ENCODE peak calls at places on chromosomes 11 and 22, in nine cellular contexts. One of them, this sample, is unnamed.

GRCh38 chr11:15655552-15655951 is 540.8 kb downstream of the INSC start:
- DNase-seq in HCT116: no peak
- DNase-seq in stomach: no peak
- DNase-seq in sigmoid colon: no peak
- DNase-seq in GM12892: no peak
- DNase-seq in HL-60: no peak
- DNase-seq in spleen: no peak
- DNase-seq in SK-N-SH: no peak
- DNase-seq in breast epithelium: no peak
- DNase-seq in this sample: no peak

GRCh38 chr22:36192601-36193000 is 9.0 kb downstream of the APOL4 start:
- DNase-seq in stomach: no peak
- DNase-seq in SK-N-SH: no peak
- DNase-seq in HL-60: no peak
- DNase-seq in GM12892: no peak
- DNase-seq in sigmoid colon: no peak
- DNase-seq in spleen: no peak
- DNase-seq in breast epithelium: no peak
- DNase-seq in HCT116: no peak
- DNase-seq in this sample: no peak

GRCh38 chr11:63951779-63952536 is 13.2 kb downstream of the NAA40 start:
- DNase-seq in SK-N-SH: no peak
- DNase-seq in sigmoid colon: no peak
- DNase-seq in breast epithelium: peak; percentile 60
- DNase-seq in HL-60: no peak
- DNase-seq in GM12892: no peak
- DNase-seq in stomach: no peak
- DNase-seq in HCT116: no peak
- DNase-seq in spleen: no peak
- DNase-seq in this sample: no peak

GRCh38 chr11:83051760-83052671 is 19.7 kb downstream of the RAB30 start:
- DNase-seq in GM12892: no peak
- DNase-seq in SK-N-SH: no peak
- DNase-seq in spleen: no peak
- DNase-seq in HL-60: no peak
- DNase-seq in stomach: no peak
- DNase-seq in sigmoid colon: peak; percentile 84
- DNase-seq in HCT116: no peak
- DNase-seq in breast epithelium: no peak
- DNase-seq in this sample: no peak

GRCh38 chr11:121656333-121657090 is 203.7 kb upstream of the SORL1-AS1 start:
- DNase-seq in spleen: no peak
- DNase-seq in HCT116: no peak
- DNase-seq in stomach: no peak
- DNase-seq in GM12892: no peak
- DNase-seq in breast epithelium: no peak
- DNase-seq in HL-60: no peak
- DNase-seq in SK-N-SH: no peak
- DNase-seq in sigmoid colon: peak; percentile 75
- DNase-seq in this sample: peak; percentile 25

GRCh38 chr11:2897048-2897447 is 11.5 kb upstream of the CDKN1C start:
- DNase-seq in GM12892: no peak
- DNase-seq in SK-N-SH: no peak
- DNase-seq in HCT116: no peak
- DNase-seq in HL-60: no peak
- DNase-seq in spleen: no peak
- DNase-seq in stomach: no peak
- DNase-seq in breast epithelium: no peak
- DNase-seq in sigmoid colon: no peak
- DNase-seq in this sample: no peak

GRCh38 chr11:125167954-125168821 is 3.6 kb downstream of the PKNOX2 start:
- DNase-seq in breast epithelium: no peak
- DNase-seq in GM12892: no peak
- DNase-seq in stomach: peak; percentile 38
- DNase-seq in HL-60: no peak
- DNase-seq in sigmoid colon: no peak
- DNase-seq in SK-N-SH: no peak
- DNase-seq in spleen: no peak
- DNase-seq in HCT116: no peak
- DNase-seq in this sample: peak; percentile 37

GRCh38 chr22:42644422-42645340 is 4.3 kb upstream of the ATP5MGL start:
- DNase-seq in GM12892: no peak
- DNase-seq in stomach: peak; percentile 52
- DNase-seq in spleen: no peak
- DNase-seq in SK-N-SH: no peak
- DNase-seq in breast epithelium: peak; percentile 42
- DNase-seq in sigmoid colon: peak; percentile 87
- DNase-seq in HCT116: no peak
- DNase-seq in HL-60: no peak
- DNase-seq in this sample: no peak

GRCh38 chr11:72784662-72785061 is 9.2 kb downstream of the STARD10 start:
- DNase-seq in HCT116: no peak
- DNase-seq in stomach: no peak
- DNase-seq in spleen: no peak
- DNase-seq in GM12892: no peak
- DNase-seq in SK-N-SH: no peak
- DNase-seq in breast epithelium: no peak
- DNase-seq in sigmoid colon: no peak
- DNase-seq in HL-60: no peak
- DNase-seq in this sample: no peak

GRCh38 chr11:22703040-22703439 is 36.6 kb downstream of the GAS2 start:
- DNase-seq in GM12892: no peak
- DNase-seq in breast epithelium: no peak
- DNase-seq in stomach: no peak
- DNase-seq in spleen: no peak
- DNase-seq in HCT116: peak; percentile 28
- DNase-seq in SK-N-SH: no peak
- DNase-seq in HL-60: no peak
- DNase-seq in sigmoid colon: no peak
- DNase-seq in this sample: peak; percentile 33

GRCh38 chr22:45680932-45681700 is 9.5 kb downstream of the ATXN10 start:
- DNase-seq in SK-N-SH: no peak
- DNase-seq in HL-60: no peak
- DNase-seq in spleen: no peak
- DNase-seq in stomach: no peak
- DNase-seq in sigmoid colon: no peak
- DNase-seq in GM12892: no peak
- DNase-seq in HCT116: no peak
- DNase-seq in breast epithelium: no peak
- DNase-seq in this sample: no peak

GRCh38 chr22:36319595-36320497 is 66.9 kb downstream of the APOL1 start:
- DNase-seq in GM12892: no peak
- DNase-seq in SK-N-SH: no peak
- DNase-seq in sigmoid colon: no peak
- DNase-seq in HL-60: no peak
- DNase-seq in breast epithelium: no peak
- DNase-seq in spleen: peak; percentile 80
- DNase-seq in HCT116: no peak
- DNase-seq in stomach: no peak
- DNase-seq in this sample: no peak

GRCh38 chr22:45460288-45461109 is 42.2 kb upstream of the FBLN1 start:
- DNase-seq in stomach: no peak
- DNase-seq in GM12892: no peak
- DNase-seq in HCT116: no peak
- DNase-seq in breast epithelium: no peak
- DNase-seq in HL-60: no peak
- DNase-seq in SK-N-SH: peak; percentile 60
- DNase-seq in spleen: no peak
- DNase-seq in sigmoid colon: peak; percentile 91
- DNase-seq in this sample: no peak

GRCh38 chr22:48477031-48477721 is 1350.5 kb downstream of the BRD1 start:
- DNase-seq in breast epithelium: no peak
- DNase-seq in spleen: peak; percentile 68
- DNase-seq in sigmoid colon: no peak
- DNase-seq in stomach: peak; percentile 37
- DNase-seq in HCT116: no peak
- DNase-seq in GM12892: no peak
- DNase-seq in SK-N-SH: no peak
- DNase-seq in HL-60: no peak
- DNase-seq in this sample: no peak

GRCh38 chr11:102560555-102561011 is 30.0 kb upstream of the MMP7 start:
- DNase-seq in HCT116: no peak
- DNase-seq in sigmoid colon: peak; percentile 76
- DNase-seq in GM12892: no peak
- DNase-seq in HL-60: peak; percentile 55
- DNase-seq in stomach: no peak
- DNase-seq in spleen: no peak
- DNase-seq in breast epithelium: peak; percentile 85
- DNase-seq in SK-N-SH: no peak
- DNase-seq in this sample: no peak

GRCh38 chr11:78395597-78395996 is 22.0 kb downstream of the GAB2 start:
- DNase-seq in breast epithelium: no peak
- DNase-seq in spleen: no peak
- DNase-seq in SK-N-SH: no peak
- DNase-seq in GM12892: no peak
- DNase-seq in HL-60: no peak
- DNase-seq in HCT116: no peak
- DNase-seq in stomach: no peak
- DNase-seq in sigmoid colon: no peak
- DNase-seq in this sample: no peak

GRCh38 chr11:27440090-27440489 is 32.5 kb downstream of the LGR4 start:
- DNase-seq in HCT116: no peak
- DNase-seq in sigmoid colon: no peak
- DNase-seq in breast epithelium: no peak
- DNase-seq in SK-N-SH: no peak
- DNase-seq in spleen: no peak
- DNase-seq in stomach: no peak
- DNase-seq in GM12892: no peak
- DNase-seq in HL-60: no peak
- DNase-seq in this sample: no peak

DNA sequence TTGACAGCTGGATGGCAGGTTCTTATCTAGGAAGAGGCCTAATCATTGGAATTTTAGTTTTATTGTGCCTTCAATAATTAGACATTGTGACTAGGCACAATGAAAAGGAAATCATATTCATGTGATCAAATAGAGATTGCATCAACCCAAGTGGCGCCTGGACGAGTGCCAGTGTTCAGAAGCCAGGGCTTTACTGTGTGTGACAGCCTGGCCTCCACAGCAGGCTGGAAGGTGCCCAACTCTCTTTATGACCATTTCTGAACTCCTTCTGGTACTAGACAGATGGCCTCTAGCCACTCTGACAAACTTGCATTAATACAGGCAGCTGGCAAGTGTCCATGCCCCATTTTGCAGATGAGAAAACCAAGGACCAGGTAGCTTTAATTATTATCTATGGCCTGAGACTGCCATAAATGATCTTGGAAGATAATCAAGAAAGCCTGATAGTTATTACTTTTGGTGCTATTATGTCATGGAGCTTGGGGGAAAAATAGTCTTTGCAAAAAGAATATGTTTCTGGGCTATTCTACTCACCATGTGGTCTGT is 8.3 kb upstream of the POU2AF1 start:
- DNase-seq in GM12892: no peak
- DNase-seq in stomach: peak; percentile 95
- DNase-seq in breast epithelium: no peak
- DNase-seq in HL-60: no peak
- DNase-seq in sigmoid colon: peak; percentile 79
- DNase-seq in spleen: no peak
- DNase-seq in HCT116: no peak
- DNase-seq in SK-N-SH: peak; percentile 64
- DNase-seq in this sample: no peak
- TF ChIP-seq POLR2AphosphoS5 in GM12892: no peak
- TF ChIP-seq POLR2AphosphoS5 in stomach: no peak
- TF ChIP-seq POLR2AphosphoS5 in breast epithelium: no peak
- TF ChIP-seq POLR2AphosphoS5 in HL-60: no peak
- TF ChIP-seq POLR2AphosphoS5 in sigmoid colon: peak; percentile 42
- TF ChIP-seq POLR2AphosphoS5 in spleen: no peak
- TF ChIP-seq POLR2AphosphoS5 in HCT116: no peak
- TF ChIP-seq POLR2AphosphoS5 in SK-N-SH: no peak
- TF ChIP-seq POLR2AphosphoS5 in this sample: no peak

GRCh38 chr11:12234216-12234615 is 123.8 kb downstream of the MICAL2 start:
- DNase-seq in spleen: no peak
- DNase-seq in HL-60: no peak
- DNase-seq in sigmoid colon: no peak
- DNase-seq in GM12892: no peak
- DNase-seq in SK-N-SH: no peak
- DNase-seq in breast epithelium: no peak
- DNase-seq in stomach: no peak
- DNase-seq in HCT116: no peak
- DNase-seq in this sample: no peak
- TF ChIP-seq POLR2AphosphoS5 in spleen: no peak
- TF ChIP-seq POLR2AphosphoS5 in HL-60: no peak
- TF ChIP-seq POLR2AphosphoS5 in sigmoid colon: no peak
- TF ChIP-seq POLR2AphosphoS5 in GM12892: no peak
- TF ChIP-seq POLR2AphosphoS5 in SK-N-SH: no peak
- TF ChIP-seq POLR2AphosphoS5 in breast epithelium: no peak
- TF ChIP-seq POLR2AphosphoS5 in stomach: no peak
- TF ChIP-seq POLR2AphosphoS5 in HCT116: no peak
- TF ChIP-seq POLR2AphosphoS5 in this sample: no peak

DNA sequence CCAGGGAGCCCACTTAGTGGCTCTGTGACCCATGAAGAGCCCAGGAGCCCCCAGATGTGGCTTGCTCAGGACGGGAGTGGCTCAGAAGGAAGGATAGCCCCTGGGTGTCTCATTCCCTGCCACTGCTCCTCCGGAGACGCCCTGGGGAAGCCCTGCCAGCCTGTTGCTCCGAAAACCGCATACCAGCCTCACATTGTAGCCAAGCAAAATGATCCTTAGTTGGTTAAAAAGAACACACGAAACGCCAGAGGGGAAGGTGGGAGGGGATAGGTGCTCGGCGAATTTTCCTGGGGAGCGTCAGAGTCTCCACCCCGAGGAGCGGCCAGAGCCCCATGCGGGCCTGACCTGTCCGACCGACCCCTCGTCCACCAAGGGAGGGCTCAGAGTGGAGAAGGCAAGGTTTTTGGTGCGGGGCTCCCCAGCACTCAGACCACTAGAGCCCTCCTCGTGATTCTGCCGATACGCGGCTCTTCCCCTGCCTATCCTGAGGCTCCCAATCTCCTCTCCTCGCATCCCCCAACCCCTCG is 39.5 kb downstream of the DIXDC1 start:
- DNase-seq in stomach: no peak
- DNase-seq in HL-60: no peak
- DNase-seq in breast epithelium: peak; percentile 47
- DNase-seq in sigmoid colon: peak; percentile 74
- DNase-seq in spleen: no peak
- DNase-seq in GM12892: no peak
- DNase-seq in HCT116: no peak
- DNase-seq in SK-N-SH: no peak
- DNase-seq in this sample: peak; percentile 78
- TF ChIP-seq POLR2AphosphoS5 in stomach: no peak
- TF ChIP-seq POLR2AphosphoS5 in HL-60: no peak
- TF ChIP-seq POLR2AphosphoS5 in breast epithelium: no peak
- TF ChIP-seq POLR2AphosphoS5 in sigmoid colon: no peak
- TF ChIP-seq POLR2AphosphoS5 in spleen: no peak
- TF ChIP-seq POLR2AphosphoS5 in GM12892: no peak
- TF ChIP-seq POLR2AphosphoS5 in HCT116: no peak
- TF ChIP-seq POLR2AphosphoS5 in SK-N-SH: no peak
- TF ChIP-seq POLR2AphosphoS5 in this sample: peak; percentile 42

DNA sequence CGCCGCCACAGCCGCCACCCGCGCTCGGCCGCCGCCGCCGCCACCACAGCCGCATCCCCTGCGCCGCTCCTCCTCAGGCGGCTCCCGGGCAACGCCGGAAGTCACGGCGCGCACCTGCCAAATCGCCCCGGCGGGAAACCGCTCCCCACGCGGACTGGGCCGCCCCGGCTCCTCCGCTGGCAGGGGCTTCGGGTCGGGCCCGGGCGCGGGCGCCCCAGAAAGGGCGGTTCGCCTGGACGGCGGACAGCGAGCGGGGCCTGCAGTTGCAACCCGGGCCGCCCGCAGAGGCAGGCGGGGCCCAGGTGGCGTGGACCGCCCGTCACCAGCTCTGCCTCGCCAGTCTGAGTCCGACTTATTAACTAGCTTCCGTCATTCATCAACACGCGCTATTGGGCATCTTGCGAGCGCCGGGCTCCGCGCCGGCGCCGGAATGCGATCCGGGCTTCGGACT is at the start of gene HIRA:
- DNase-seq in HCT116: peak; percentile 53
- DNase-seq in breast epithelium: peak; percentile 53
- DNase-seq in stomach: peak; percentile 84
- DNase-seq in SK-N-SH: peak; percentile 92
- DNase-seq in HL-60: peak; percentile 57
- DNase-seq in spleen: peak; percentile 96
- DNase-seq in GM12892: peak; percentile 68
- DNase-seq in sigmoid colon: peak; percentile 89
- DNase-seq in this sample: peak; percentile 84
- TF ChIP-seq POLR2AphosphoS5 in HCT116: no peak
- TF ChIP-seq POLR2AphosphoS5 in breast epithelium: peak; percentile 55
- TF ChIP-seq POLR2AphosphoS5 in stomach: peak; percentile 26
- TF ChIP-seq POLR2AphosphoS5 in SK-N-SH: no peak
- TF ChIP-seq POLR2AphosphoS5 in HL-60: no peak
- TF ChIP-seq POLR2AphosphoS5 in spleen: peak; percentile 79
- TF ChIP-seq POLR2AphosphoS5 in GM12892: no peak
- TF ChIP-seq POLR2AphosphoS5 in sigmoid colon: peak; percentile 58
- TF ChIP-seq POLR2AphosphoS5 in this sample: peak; percentile 50

This sample was measured in GM23338.